ENCODE peak calls at places on chromosome 19, in four cellular contexts. J is left ventricle myocardium inferior, U is psoas muscle, B is GM23338. V is an unnamed sample.
A peak's percentile ranks its signal among the peaks of the same experiment; 100 is the strongest.

GRCh38 chr19:58575183-58576041 is 2.3 kb upstream of the MZF1 start:
- DNase-seq in U (peak; percentile 91), B (peak; percentile 97), J (peak; percentile 92), V (peak; percentile 97)

GRCh38 chr19:19655641-19656343 is 7.7 kb downstream of the ATP13A1 start:
- DNase-seq in J (no peak), U (no peak), B (no peak), V (no peak)

GRCh38 chr19:2436384-2436783 is 9.0 kb upstream of the TIMM13 start:
- DNase-seq in U (no peak), J (no peak), B (no peak), V (no peak)

GRCh38 chr19:1264801-1265610 is 4.1 kb upstream of the CIRBP start:
- DNase-seq in B (peak; percentile 87), J (peak; percentile 72), U (peak; percentile 86), V (no peak)

GRCh38 chr19:55525289-55526101 is 11.4 kb downstream of the SBK2 start:
- DNase-seq in U (no peak), B (no peak), J (no peak), V (no peak)

GRCh38 chr19:48806818-48807589 is 3.8 kb downstream of the BCAT2 start:
- DNase-seq in U (no peak), J (no peak), B (peak; percentile 68), V (no peak)

GRCh38 chr19:48858984-48859710 is 9.3 kb downstream of the PLEKHA4 start:
- DNase-seq in U (no peak), B (peak; percentile 87), J (peak; percentile 40), V (no peak)

GRCh38 chr19:35549174-35549788 is 3.9 kb downstream of the TMEM147 start:
- DNase-seq in U (no peak), B (peak; percentile 98), J (no peak), V (peak; percentile 87)

GRCh38 chr19:39335168-39335567 is 675 bp downstream of the GMFG start:
- DNase-seq in B (no peak), U (no peak), J (no peak), V (no peak)

GRCh38 chr19:49469828-49470614 is 4.0 kb upstream of the FLT3LG start:
- DNase-seq in U (no peak), B (peak; percentile 53), J (no peak), V (no peak)

GRCh38 chr19:1944916-1945561 is 4.1 kb downstream of the CSNK1G2 start:
- DNase-seq in U (no peak), B (no peak), J (no peak), V (no peak)

DNA sequence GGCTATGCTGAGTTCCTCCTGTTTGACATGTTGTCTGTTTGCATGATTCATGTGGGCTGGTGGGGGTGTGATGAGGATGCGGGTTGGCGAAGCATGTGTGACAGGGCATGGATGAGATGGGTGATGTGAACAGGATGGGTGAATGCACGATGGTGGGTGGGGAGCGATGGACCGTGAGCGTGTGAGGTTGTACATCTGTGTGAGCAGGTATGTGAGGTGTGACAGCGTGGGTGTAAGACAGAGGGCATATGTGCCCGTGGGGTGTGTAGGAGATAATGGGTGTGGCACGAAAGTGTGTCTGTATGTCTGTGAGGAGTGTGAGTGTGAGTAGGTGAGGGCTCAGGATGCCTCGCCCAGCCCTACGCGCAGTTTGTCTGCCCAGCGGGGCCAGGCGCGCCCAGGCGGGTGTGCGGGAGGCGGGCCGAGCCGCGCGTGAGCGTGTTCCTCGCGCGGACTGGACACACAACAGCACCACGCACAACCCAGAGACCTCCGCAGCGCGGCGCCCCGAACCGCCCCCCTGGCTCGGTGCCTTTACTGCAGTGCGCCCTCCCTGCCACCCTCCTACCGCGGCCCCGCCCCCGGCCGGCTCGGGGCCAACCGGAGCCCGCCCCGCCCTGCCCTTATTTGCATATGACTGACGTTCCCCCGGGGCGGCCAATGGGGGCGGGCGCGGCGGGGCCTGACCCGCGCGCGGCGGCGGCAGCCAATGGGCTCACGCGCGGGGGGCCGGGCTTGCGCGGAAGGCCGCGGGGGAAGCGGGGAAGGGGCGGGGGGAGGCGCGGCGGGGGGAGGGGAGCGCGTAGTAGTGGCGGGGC is 14.4 kb downstream of the CIC start:
- DNase-seq in J (peak; percentile 98), U (peak; percentile 97), B (peak; percentile 98), V (peak; percentile 93)
- TF ChIP-seq CTCF in J (no peak), U (no peak), B (no peak), V (no peak)

GRCh38 chr19:31127132-31127967 is 221.9 kb downstream of the TSHZ3 start:
- DNase-seq in B (no peak), J (no peak), U (no peak), V (no peak)

GRCh38 chr19:31138077-31138476 is 211.2 kb downstream of the TSHZ3 start:
- DNase-seq in J (no peak), B (no peak), U (no peak), V (no peak)

GRCh38 chr19:31128291-31128690 is 220.9 kb downstream of the TSHZ3 start:
- DNase-seq in U (no peak), J (no peak), B (no peak), V (peak; percentile 46)

GRCh38 chr19:31135841-31136240 is 213.4 kb downstream of the TSHZ3 start:
- DNase-seq in U (no peak), J (no peak), B (no peak), V (no peak)

DNA sequence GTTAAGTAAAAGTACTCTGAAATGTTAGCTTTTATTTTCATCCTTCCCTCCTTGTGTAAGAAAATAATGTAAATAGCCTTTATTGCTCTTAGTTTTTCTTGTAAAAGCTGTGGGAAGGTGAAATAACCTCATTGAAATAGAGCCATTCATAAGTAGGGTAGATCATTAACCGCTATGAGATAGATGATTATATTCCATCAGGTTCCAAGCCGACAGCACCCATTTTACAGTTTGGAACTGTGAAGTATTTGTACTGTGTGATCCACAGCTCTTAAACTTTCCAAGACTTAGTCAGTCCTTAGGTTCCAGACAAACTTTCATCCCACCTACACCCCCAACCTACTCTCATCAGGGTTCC is 216.5 kb downstream of the TSHZ3 start:
- DNase-seq in U (no peak), B (no peak), J (no peak), V (no peak)
- H3K4me3 ChIP-seq in U (no peak overlapping the region), B (no peak overlapping the region), J (no peak overlapping the region), V (no peak overlapping the region)

DNA sequence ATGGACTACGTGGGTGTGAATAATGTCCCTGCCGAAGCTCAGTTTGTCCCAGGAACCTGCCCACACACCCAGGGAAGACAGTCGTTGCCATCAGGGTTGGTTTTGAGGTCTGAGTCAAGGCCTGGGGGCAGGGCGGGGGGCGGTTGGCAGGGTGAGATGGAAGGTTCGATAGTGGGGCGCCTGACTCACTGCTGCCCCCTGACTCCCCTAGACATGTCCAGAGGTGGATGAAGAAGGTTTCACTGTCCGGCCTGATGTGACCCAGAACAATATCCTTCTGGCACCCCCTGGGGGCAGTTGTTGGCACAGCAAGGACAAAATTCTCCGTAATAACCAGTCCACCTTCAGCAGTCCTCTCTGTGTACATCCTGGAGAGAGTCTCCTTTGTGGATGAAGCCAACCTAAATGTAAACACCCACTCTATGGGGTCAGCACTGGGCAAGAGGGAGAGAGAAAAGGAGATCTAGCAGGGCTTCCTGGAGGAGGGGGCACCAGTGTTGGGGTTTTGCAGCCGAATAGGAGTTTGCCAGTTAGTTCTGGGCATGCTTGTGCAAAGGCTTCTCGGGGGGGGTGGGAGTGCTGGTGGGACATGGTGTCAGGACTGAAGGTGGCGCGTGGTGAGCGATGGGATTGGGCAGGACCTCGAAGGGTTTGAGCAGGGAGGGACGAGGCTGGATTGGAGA is 19.6 kb upstream of the B3GNT3 start:
- DNase-seq in U (no peak), J (no peak), B (peak; percentile 85), V (no peak)
- TF ChIP-seq CTCF in U (no peak), J (peak; percentile 43), B (peak; percentile 84), V (no peak)

DNA sequence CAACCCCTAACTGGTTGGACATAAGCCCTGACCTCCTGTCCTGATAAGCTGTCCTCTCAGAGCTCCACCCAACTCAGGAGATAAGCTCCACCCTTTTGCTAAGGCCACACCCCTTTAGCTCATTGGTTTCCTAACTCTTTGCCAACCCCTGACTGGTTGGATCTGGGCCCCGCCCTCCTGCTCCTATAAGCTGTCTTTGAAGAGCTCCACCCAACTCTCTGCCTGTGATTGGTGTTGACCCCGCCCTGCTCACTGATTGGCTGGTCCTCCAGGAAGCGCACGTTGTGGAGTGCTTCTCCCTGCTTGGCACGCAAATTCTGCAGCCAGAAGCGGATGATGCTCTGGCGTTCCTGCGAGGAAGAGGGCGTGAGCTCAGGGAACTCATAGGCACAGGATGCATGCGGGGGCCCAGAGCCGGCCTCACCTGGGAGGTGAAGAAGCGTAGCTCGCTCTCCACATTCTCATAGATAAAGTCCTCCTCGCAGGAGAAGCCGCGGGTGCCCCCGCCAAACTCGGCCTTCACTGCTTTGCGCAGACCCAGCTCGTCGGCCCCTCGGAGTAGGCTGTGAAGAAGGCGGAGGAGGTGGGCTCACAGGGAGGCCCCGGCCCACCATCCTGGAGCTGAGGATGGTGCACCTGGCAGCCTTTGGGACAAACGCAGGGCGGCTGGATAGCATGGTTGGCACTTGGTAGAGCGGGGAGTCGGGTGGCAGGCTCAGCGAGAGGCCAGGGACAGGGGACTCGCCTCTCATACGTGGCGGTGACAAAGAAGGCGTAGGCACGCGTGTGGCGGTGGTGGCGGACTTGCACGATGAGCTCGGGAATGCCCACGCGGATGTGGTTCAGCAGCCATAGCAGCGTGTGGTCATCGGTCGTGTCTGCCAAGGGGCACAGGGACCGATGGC is 1.7 kb downstream of the ANO8 start:
- DNase-seq in J (no peak), U (no peak), B (peak; percentile 94), V (no peak)
- H3K4me3 ChIP-seq in J (no peak overlapping the region), U (no peak overlapping the region), B (peak overlapping the region; percentile 12), V (no peak overlapping the region)

GRCh38 chr19:30076101-30076551 is 134.1 kb downstream of the URI1 start:
- DNase-seq in U (no peak), J (no peak), B (peak; percentile 48), V (no peak)

GRCh38 chr19:30077851-30078355 is 135.9 kb downstream of the URI1 start:
- DNase-seq in U (no peak), J (no peak), B (no peak), V (no peak)

GRCh38 chr19:30079200-30079599 is 137.2 kb downstream of the URI1 start:
- DNase-seq in U (no peak), B (no peak), J (no peak), V (no peak)

GRCh38 chr19:30076751-30077670 is 135.0 kb downstream of the URI1 start:
- DNase-seq in U (no peak), B (no peak), J (no peak), V (no peak)

GRCh38 chr19:30078381-30078910 is 136.4 kb downstream of the URI1 start:
- DNase-seq in J (no peak), U (no peak), B (no peak), V (no peak)
- TF ChIP-seq CTCF in J (no peak), U (no peak), B (no peak), V (no peak)

V was measured in lower leg skin.